ENCODE peak calls at places on chromosome 13, in eight cellular contexts. M is omental fat pad; F is dorsolateral prefrontal cortex; K is CD8-positive, alpha-beta T cell; C is kidney epithelial cell; S is left ventricle myocardium inferior; V is neural crest cell; X is tibial nerve. A is an unnamed sample.

GRCh38 chr13:25169356-25169755 is 2.7 kb downstream of the AMER2 start:
- DNase-seq in M (no peak), F (no peak), K (no peak), C (no peak), S (no peak), V (no peak), X (no peak), A (no peak)

GRCh38 chr13:24459234-24459633 is 53.3 kb downstream of the PARP4 start:
- DNase-seq in M (no peak), F (no peak), K (no peak), C (no peak), S (no peak), V (no peak), X (no peak), A (no peak)

GRCh38 chr13:21736926-21737325 is 66.1 kb downstream of the FGF9 start:
- DNase-seq in M (no peak), F (no peak), K (no peak), C (no peak), S (no peak), V (no peak), X (no peak), A (no peak)

GRCh38 chr13:113050856-113051431 is 54.6 kb upstream of the F7 start:
- DNase-seq in M (no peak), F (no peak), K (no peak), C (no peak), S (no peak), V (no peak), X (no peak), A (no peak)

GRCh38 chr13:50448535-50448981 is 394.9 kb downstream of the DLEU7 start:
- DNase-seq in M (no peak), F (no peak), K (no peak), C (peak; percentile 25), S (no peak), V (no peak), X (no peak), A (no peak)

GRCh38 chr13:57634829-57635165 is 3.3 kb downstream of the PCDH17 start:
- DNase-seq in M (no peak), F (peak; percentile 20), K (no peak), C (no peak), S (no peak), V (no peak), X (no peak), A (no peak)

GRCh38 chr13:43305416-43305815 is 282.0 kb downstream of the DNAJC15 start:
- DNase-seq in M (no peak), F (no peak), K (no peak), C (no peak), S (no peak), V (no peak), X (no peak), A (no peak)

GRCh38 chr13:78137404-78138142 is 218.9 kb upstream of the EDNRB start:
- DNase-seq in M (no peak), F (peak; percentile 20), K (no peak), C (peak; percentile 10), S (no peak), V (peak; percentile 35), X (peak; percentile 27), A (peak; percentile 14)

GRCh38 chr13:48281556-48281955 is 22.0 kb upstream of the RB1 start:
- DNase-seq in M (no peak), F (no peak), K (no peak), C (no peak), S (no peak), V (no peak), X (no peak), A (no peak)

GRCh38 chr13:50277906-50278305 is 262.7 kb downstream of the KCNRG start:
- DNase-seq in M (no peak), F (no peak), K (no peak), C (no peak), S (no peak), V (no peak), X (no peak), A (no peak)

GRCh38 chr13:31896427-31896826 is 135.1 kb upstream of the FRY start:
- DNase-seq in M (no peak), F (no peak), K (no peak), C (no peak), S (peak; percentile 42), V (no peak), X (peak; percentile 20), A (no peak)

GRCh38 chr13:32878172-32878571 is 138.1 kb upstream of the KL start:
- DNase-seq in M (no peak), F (no peak), K (no peak), C (no peak), S (no peak), V (no peak), X (no peak), A (no peak)

GRCh38 chr13:48749699-48750473 is 96.2 kb downstream of the CYSLTR2 start:
- DNase-seq in M (peak; percentile 57), F (peak; percentile 75), K (peak; percentile 60), C (peak; percentile 95), S (peak; percentile 80), V (peak; percentile 61), X (peak; percentile 83), A (no peak)

GRCh38 chr13:50229935-50230334 is 214.7 kb downstream of the KCNRG start:
- DNase-seq in M (no peak), F (no peak), K (no peak), C (no peak), S (no peak), V (no peak), X (no peak), A (no peak)

GRCh38 chr13:87128006-87128405 is 543.2 kb upstream of the SLITRK5 start:
- DNase-seq in M (no peak), F (no peak), K (no peak), C (no peak), S (no peak), V (no peak), X (no peak), A (no peak)

DNA sequence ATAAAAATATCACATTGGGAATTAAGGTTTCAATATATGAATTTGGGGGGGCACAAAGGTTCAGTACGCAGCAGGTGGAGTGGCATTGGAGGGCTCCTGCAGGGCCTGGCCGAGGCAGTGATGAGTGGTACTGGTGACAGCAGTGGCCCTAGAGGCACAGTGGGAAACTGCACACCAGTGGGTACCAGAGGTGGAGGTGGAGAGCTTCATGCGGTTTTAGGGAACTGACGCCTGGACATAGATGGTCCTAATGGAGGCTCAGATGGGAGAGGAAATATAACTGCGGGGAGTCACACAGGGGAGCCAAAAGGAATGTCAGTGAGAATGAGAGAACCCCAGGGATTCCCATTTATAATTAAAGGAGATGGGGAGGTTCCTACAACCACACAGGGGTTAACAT is 156.2 kb downstream of the COG6 start:
- DNase-seq in M (no peak), F (no peak), K (no peak), C (no peak), S (no peak), V (no peak), X (no peak), A (no peak)
- TF ChIP-seq CTCF in M (no peak), F (no peak), K (no peak), C (no peak), S (no peak), V (no peak), X (no peak), A (no peak)

GRCh38 chr13:37427843-37428494 is 170.6 kb downstream of the POSTN start:
- DNase-seq in M (no peak), F (no peak), K (no peak), C (no peak), S (no peak), V (no peak), X (no peak), A (no peak)
- TF ChIP-seq CTCF in M (no peak), F (no peak), K (no peak), C (no peak), S (peak; percentile 38), V (peak; percentile 26), X (no peak), A (peak; percentile 4)

GRCh38 chr13:45138282-45138681 is 18.0 kb downstream of the GTF2F2 start:
- DNase-seq in M (no peak), F (no peak), K (no peak), C (peak; percentile 58), S (no peak), V (no peak), X (no peak), A (no peak)

GRCh38 chr13:45136741-45137500 is 16.6 kb downstream of the GTF2F2 start:
- DNase-seq in M (no peak), F (no peak), K (no peak), C (no peak), S (no peak), V (no peak), X (no peak), A (no peak)

GRCh38 chr13:45137501-45137880 is 17.2 kb downstream of the GTF2F2 start:
- DNase-seq in M (no peak), F (no peak), K (no peak), C (no peak), S (no peak), V (no peak), X (no peak), A (no peak)

GRCh38 chr13:45143346-45143751 is 23.0 kb downstream of the GTF2F2 start:
- DNase-seq in M (no peak), F (peak; percentile 53), K (no peak), C (no peak), S (no peak), V (no peak), X (no peak), A (no peak)

GRCh38 chr13:45142440-45143345 is 22.4 kb downstream of the GTF2F2 start:
- DNase-seq in M (no peak), F (no peak), K (no peak), C (no peak), S (no peak), V (no peak), X (no peak), A (no peak)
- TF ChIP-seq CTCF in M (no peak), F (no peak), K (no peak), C (no peak), S (no peak), V (no peak), X (no peak), A (no peak)

GRCh38 chr13:19153782-19154450 is 27.7 kb downstream of the TUBA3C start:
- DNase-seq in M (no peak), F (no peak), K (no peak), C (no peak), S (no peak), V (no peak), X (no peak), A (no peak)

GRCh38 chr13:19156013-19156825 is 25.4 kb downstream of the TUBA3C start:
- DNase-seq in M (no peak), F (no peak), K (no peak), C (no peak), S (no peak), V (no peak), X (no peak), A (no peak)

GRCh38 chr13:19152403-19152802 is 29.2 kb downstream of the TUBA3C start:
- DNase-seq in M (no peak), F (no peak), K (no peak), C (no peak), S (no peak), V (no peak), X (no peak), A (no peak)

GRCh38 chr13:19155321-19155861 is 26.2 kb downstream of the TUBA3C start:
- DNase-seq in M (no peak), F (no peak), K (no peak), C (no peak), S (no peak), V (no peak), X (no peak), A (no peak)

DNA sequence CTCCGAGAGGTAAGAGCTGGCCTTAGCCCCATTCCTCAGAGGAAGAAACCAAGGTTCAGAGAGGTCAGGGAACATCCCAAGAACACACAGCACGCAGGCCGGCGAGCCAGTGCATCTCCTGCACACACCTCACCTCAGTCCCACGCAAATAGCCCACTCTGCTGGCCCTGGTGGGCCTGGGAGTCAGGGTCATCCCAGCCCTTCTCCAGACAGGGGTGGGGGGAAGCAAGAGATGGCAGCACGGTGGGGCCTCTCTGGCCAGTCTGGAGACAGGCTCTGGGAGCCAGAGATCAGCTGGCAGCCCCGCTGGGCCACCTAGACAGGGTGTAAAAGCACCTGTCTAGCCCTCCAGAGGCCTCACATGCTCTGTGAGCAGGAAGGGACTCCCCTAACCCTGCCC is 26.8 kb downstream of the TUBA3C start:
- DNase-seq in M (no peak), F (no peak), K (no peak), C (no peak), S (no peak), V (no peak), X (no peak), A (no peak)
- TF ChIP-seq CTCF in M (no peak), F (no peak), K (no peak), C (no peak), S (no peak), V (no peak), X (no peak), A (no peak)

A was measured in D721Med.